ENCODE peak calls at places on chromosomes 7 and 10, in six cellular contexts. U, P, B, M, D and K are unnamed samples. For H3K9me3, the result is how much of the 10 kb centered on the place peaks cover.

GRCh38 chr10:98474628-98475027 is 27.9 kb upstream of the HPS1 start:
- DNase-seq in M (no peak), U (no peak), D (no peak), P (no peak), B (no peak), K (no peak)

GRCh38 chr7:155764432-155764798 is 47.8 kb downstream of the SHH start:
- DNase-seq in M (no peak), B (peak), U (no peak), P (no peak), D (no peak), K (peak)

GRCh38 chr10:132452651-132453469 is 55.9 kb downstream of the PWWP2B start:
- DNase-seq in P (peak), U (peak), D (peak), M (peak), B (peak), K (peak)

GRCh38 chr7:135510603-135511183 is 791 bp upstream of the CNOT4 start:
- DNase-seq in M (no peak), B (no peak), D (no peak), U (peak), P (no peak), K (no peak)

GRCh38 chr7:47195641-47196040 is 386.3 kb downstream of the TNS3 start:
- DNase-seq in U (peak), D (no peak), B (no peak), M (no peak), P (no peak), K (peak)

GRCh38 chr10:131743190-131744151 is 157.3 kb upstream of the PPP2R2D start:
- DNase-seq in B (no peak), U (peak), P (no peak), D (peak), M (no peak), K (no peak)

GRCh38 chr10:90621577-90621976 is 236.3 kb downstream of the HTR7 start:
- DNase-seq in U (no peak), M (peak), P (no peak), D (no peak), B (no peak), K (no peak)

GRCh38 chr10:37854606-37855005 is 2.8 kb downstream of the ZNF248 start:
- DNase-seq in P (no peak), B (no peak), M (no peak), U (no peak), D (no peak), K (no peak)

GRCh38 chr10:128147669-128148068 is 21.4 kb upstream of the MKI67 start:
- DNase-seq in D (no peak), M (no peak), B (no peak), U (no peak), P (no peak), K (no peak)

GRCh38 chr7:69502358-69502757 is 95.9 kb upstream of the AUTS2 start:
- DNase-seq in D (no peak), P (no peak), B (no peak), U (no peak), M (no peak), K (no peak)

GRCh38 chr7:114790526-114790925 is 131.4 kb upstream of the MDFIC start:
- DNase-seq in B (no peak), D (no peak), P (no peak), M (no peak), U (no peak), K (no peak)

GRCh38 chr7:75667938-75668337 is 70.8 kb downstream of the HIP1 start:
- DNase-seq in B (no peak), M (no peak), U (no peak), P (no peak), D (no peak), K (no peak)

GRCh38 chr7:155959894-155960293 is 147.6 kb upstream of the SHH start:
- DNase-seq in U (no peak), M (no peak), P (no peak), B (no peak), D (no peak), K (no peak)

GRCh38 chr7:32070406-32071360 is at the start of gene PDE1C:
- DNase-seq in M (peak), D (no peak), P (no peak), B (no peak), U (peak), K (no peak)

GRCh38 chr7:27917774-27918314 is 177.9 kb downstream of the TAX1BP1 start:
- DNase-seq in U (no peak), D (no peak), M (no peak), P (no peak), B (no peak), K (no peak)

GRCh38 chr7:151114151-151115090 is 28.1 kb downstream of the AGAP3 start:
- DNase-seq in D (no peak), M (peak), B (no peak), U (peak), P (peak), K (no peak)

GRCh38 chr7:122143376-122143750 is 686 bp downstream of the AASS start:
- DNase-seq in U (peak), M (peak), D (peak), P (no peak), B (no peak), K (no peak)

GRCh38 chr10:122669842-122670241 is 29.8 kb downstream of the C10orf120 start:
- DNase-seq in U (no peak), P (no peak), D (no peak), B (no peak), M (no peak), K (no peak)

GRCh38 chr7:50661345-50662058 is 96.3 kb upstream of the DDC start:
- DNase-seq in D (no peak), P (no peak), M (no peak), B (peak), U (no peak), K (no peak)

GRCh38 chr7:91836065-91836368 is 44.5 kb downstream of the MTERF1 start:
- DNase-seq in D (no peak), U (no peak), B (no peak), M (no peak), P (no peak), K (no peak)

GRCh38 chr10:104033966-104034365 is 51.7 kb downstream of the COL17A1 start:
- DNase-seq in M (no peak), B (no peak), P (peak), D (no peak), U (no peak), K (no peak)

GRCh38 chr10:80415734-80416281 is 7.5 kb downstream of the PRXL2A start:
- DNase-seq in P (no peak), D (no peak), U (no peak), M (no peak), B (no peak), K (no peak)

GRCh38 chr10:125080296-125080695 is 80.1 kb downstream of the CTBP2 start:
- DNase-seq in P (peak), D (no peak), U (no peak), M (no peak), B (no peak), K (no peak)

GRCh38 chr7:158541330-158542010 is 46.2 kb downstream of the PTPRN2 start:
- DNase-seq in D (no peak), B (no peak), P (no peak), M (no peak), U (no peak), K (peak)

GRCh38 chr7:11539853-11540252 is 292.1 kb downstream of the THSD7A start:
- DNase-seq in U (no peak), B (no peak), D (no peak), P (no peak), M (no peak), K (no peak)

GRCh38 chr10:76319666-76320065 is 888.2 kb downstream of the LRMDA start:
- DNase-seq in D (no peak), M (no peak), P (no peak), U (no peak), B (no peak), K (no peak)

GRCh38 chr10:1377756-1378397 is 321.7 kb downstream of the WDR37 start:
- DNase-seq in U (peak), P (no peak), M (no peak), B (no peak), D (no peak), K (no peak)

GRCh38 chr10:1377231-1377630 is 321.0 kb downstream of the WDR37 start:
- DNase-seq in D (no peak), U (no peak), P (no peak), M (no peak), B (no peak), K (no peak)

GRCh38 chr10:1379601-1380000 is 323.4 kb downstream of the WDR37 start:
- DNase-seq in U (peak), B (no peak), P (no peak), D (no peak), M (peak), K (no peak)

GRCh38 chr10:1380075-1380793 is 324.0 kb downstream of the WDR37 start:
- DNase-seq in M (no peak), U (peak), P (peak), B (no peak), D (no peak), K (no peak)

GRCh38 chr10:1378473-1378872 is 322.3 kb downstream of the WDR37 start:
- DNase-seq in M (no peak), P (no peak), B (no peak), U (peak), D (no peak), K (no peak)
- H3K9me3 ChIP-seq in M (under half), P (under half), B (under half), U (under half), D (under half), K (under half)

GRCh38 chr10:70435241-70436085 is 6.0 kb downstream of the NODAL start:
- DNase-seq in D (no peak), M (no peak), B (no peak), U (no peak), P (no peak), K (no peak)

GRCh38 chr10:70432561-70433263 is 8.8 kb downstream of the NODAL start:
- DNase-seq in M (no peak), U (no peak), D (no peak), B (no peak), P (no peak), K (no peak)

GRCh38 chr10:70433581-70434280 is 7.8 kb downstream of the NODAL start:
- DNase-seq in M (no peak), P (no peak), D (no peak), U (no peak), B (no peak), K (no peak)

GRCh38 chr10:70430489-70431445 is 10.7 kb downstream of the NODAL start:
- DNase-seq in D (peak), B (no peak), P (no peak), U (no peak), M (peak), K (no peak)

DNA sequence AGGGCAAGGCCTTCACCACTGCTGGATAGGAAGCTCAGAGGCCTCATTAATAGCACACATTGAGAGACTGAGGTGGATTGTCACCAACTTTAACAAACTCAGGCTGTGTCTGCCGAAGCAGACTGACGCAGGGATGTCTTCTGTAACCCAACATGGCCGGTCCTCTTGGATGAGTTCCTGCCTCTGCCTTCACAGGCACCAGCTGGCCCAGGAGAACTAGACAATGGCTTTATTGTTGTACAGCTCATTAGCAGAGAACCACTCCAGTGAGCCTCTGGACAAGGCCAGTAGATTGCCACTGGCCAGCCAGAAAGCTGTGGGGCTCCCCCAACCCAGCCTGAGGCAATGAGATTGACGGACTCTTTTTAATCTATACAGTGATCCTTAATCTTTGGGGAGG is 9.4 kb downstream of the NODAL start:
- DNase-seq in D (no peak), B (no peak), M (no peak), U (no peak), P (no peak), K (peak)
- H3K27ac ChIP-seq in D (peak), B (no peak), M (no peak), U (no peak), P (peak), K (peak)

GRCh38 chr7:143002106-143002505 is 24.8 kb downstream of the OR9A2 start:
- DNase-seq in B (no peak), D (no peak), M (peak), U (peak), P (no peak), K (peak)
- TF ChIP-seq CTCF in B (no peak), D (no peak), M (peak), U (peak), P (peak), K (peak)

GRCh38 chr7:103048833-103049232 is 25.8 kb downstream of the FBXL13 start:
- DNase-seq in D (no peak), P (no peak), B (no peak), M (no peak), U (no peak), K (no peak)
- H3K9me3 ChIP-seq in D (under half), P (under half), B (under half), M (under half), U (under half), K (under half)

GRCh38 chr10:114305521-114305925 is 66.5 kb downstream of the VWA2 start:
- DNase-seq in U (no peak), M (no peak), D (peak), B (no peak), P (peak), K (no peak)

GRCh38 chr10:114304566-114305421 is 65.7 kb downstream of the VWA2 start:
- DNase-seq in B (peak), U (peak), M (peak), P (peak), D (peak), K (peak)

GRCh38 chr10:114301951-114302710 is 63.1 kb downstream of the VWA2 start:
- DNase-seq in B (no peak), M (no peak), D (peak), P (peak), U (no peak), K (no peak)

GRCh38 chr10:114304017-114304565 is 65.0 kb downstream of the VWA2 start:
- DNase-seq in D (peak), B (peak), P (no peak), U (peak), M (peak), K (peak)

DNA sequence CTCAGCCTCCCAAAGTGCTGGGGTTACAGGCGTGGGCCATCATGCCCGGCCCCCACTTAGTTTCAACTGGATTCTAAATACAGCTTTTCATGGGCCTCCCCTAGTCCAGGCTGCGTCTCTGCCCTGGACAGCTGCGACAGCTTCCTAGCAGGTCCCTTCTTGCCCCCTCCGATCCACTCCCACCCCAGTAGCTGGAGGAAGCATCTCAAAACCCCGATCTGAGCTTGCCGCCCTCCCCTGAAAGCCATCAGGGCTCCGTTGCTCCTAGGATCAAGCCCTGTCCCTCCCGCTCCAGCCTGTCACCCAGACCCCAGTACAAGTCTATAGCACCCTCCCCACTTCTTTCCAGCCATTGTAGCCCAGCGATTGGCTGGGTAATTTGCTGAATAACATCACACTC is 64.5 kb downstream of the VWA2 start:
- DNase-seq in B (no peak), P (no peak), U (no peak), M (no peak), D (peak), K (no peak)
- H3K27ac ChIP-seq in B (no peak), P (no peak), U (no peak), M (no peak), D (no peak), K (no peak)

DNA sequence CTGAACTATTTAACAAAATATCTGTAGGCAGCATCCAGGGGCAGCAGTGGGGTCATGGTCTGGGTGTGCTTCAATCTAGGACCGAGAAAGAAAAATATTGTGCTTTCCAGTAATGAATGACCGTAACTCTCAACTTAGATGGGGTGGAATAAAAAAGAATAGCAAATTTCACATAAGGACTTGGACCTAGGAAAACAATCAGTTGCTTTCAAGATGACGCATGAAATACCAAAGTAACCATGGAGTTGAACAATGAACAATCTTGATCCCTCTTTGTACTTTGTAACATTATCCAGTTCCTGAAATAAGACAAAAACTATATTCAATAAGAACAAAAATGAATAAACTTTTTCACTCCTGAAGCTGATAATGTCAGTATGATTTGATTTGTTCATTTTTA is 167.1 kb downstream of the C7orf25 start:
- DNase-seq in B (no peak), M (no peak), D (no peak), P (no peak), U (no peak), K (no peak)
- TF ChIP-seq CTCF in B (no peak), M (no peak), D (no peak), P (no peak), U (no peak), K (no peak)